ENCODE peak calls at places on chromosomes 4 and X, in six cellular contexts. V is stomach; H is H9; G is HCT116; Z is CD8-positive, alpha-beta T cell; M is lower leg skin. X is an unnamed sample.

GRCh38 chr4:185304944-185305690 is 90.6 kb downstream of the LRP2BP start:
- DNase-seq in Z (no peak), M (no peak), V (no peak), H (peak; percentile 69), G (no peak), X (no peak)

GRCh38 chr4:169332595-169332994 is 61.8 kb upstream of the SH3RF1 start:
- DNase-seq in G (no peak), V (no peak), Z (no peak), M (no peak), H (no peak), X (no peak)

GRCh38 chrX:16826207-16826606 is 39.9 kb downstream of the TXLNG start:
- DNase-seq in G (no peak), Z (no peak), H (no peak), M (no peak), V (no peak), X (no peak)

GRCh38 chrX:9252182-9252581 is 212.7 kb upstream of the TBL1X start:
- DNase-seq in V (no peak), M (no peak), H (no peak), G (no peak), Z (no peak), X (no peak)

GRCh38 chr4:120009731-120010130 is 56.9 kb downstream of the MAD2L1 start:
- DNase-seq in M (no peak), H (no peak), G (no peak), Z (no peak), V (no peak), X (no peak)

GRCh38 chrX:10450229-10450958 is 170.0 kb downstream of the MID1 start:
- DNase-seq in H (no peak), M (no peak), G (no peak), Z (no peak), V (no peak), X (no peak)

GRCh38 chr4:92658318-92658717 is 354.6 kb downstream of the GRID2 start:
- DNase-seq in H (no peak), G (no peak), M (no peak), Z (no peak), V (no peak), X (no peak)

GRCh38 chrX:22526339-22526738 is 253.6 kb downstream of the CBLL2 start:
- DNase-seq in V (no peak), G (peak; percentile 51), Z (no peak), H (no peak), M (no peak), X (no peak)

GRCh38 chrX:31334997-31335396 is 263.2 kb upstream of the FTHL17 start:
- DNase-seq in M (no peak), Z (no peak), V (no peak), G (no peak), H (no peak), X (no peak)

GRCh38 chrX:37603938-37604409 is 32.5 kb downstream of the LANCL3 start:
- DNase-seq in M (no peak), G (no peak), V (peak; percentile 28), Z (no peak), H (no peak), X (no peak)

GRCh38 chr4:5371415-5372190 is 320.3 kb downstream of the STK32B start:
- DNase-seq in H (no peak), G (no peak), Z (no peak), V (no peak), M (no peak), X (no peak)

GRCh38 chr4:47482326-47482725 is 2.7 kb upstream of the ATP10D start:
- DNase-seq in V (no peak), G (no peak), Z (no peak), H (no peak), M (no peak), X (no peak)

GRCh38 chrX:8284131-8284530 is 113.1 kb upstream of the VCX2 start:
- DNase-seq in Z (no peak), H (no peak), V (no peak), G (no peak), M (no peak), X (no peak)

GRCh38 chr4:646460-646859 is 21.1 kb downstream of the PDE6B start:
- DNase-seq in M (no peak), H (no peak), V (no peak), Z (no peak), G (no peak), X (no peak)

GRCh38 chr4:184448828-184449227 is 25.5 kb downstream of the IRF2 start:
- DNase-seq in V (no peak), G (no peak), H (no peak), M (peak; percentile 49), Z (no peak), X (no peak)

GRCh38 chrX:70454441-70455365 is 10.1 kb downstream of the DLG3 start:
- DNase-seq in H (peak; percentile 95), Z (peak; percentile 33), M (no peak), V (peak; percentile 88), G (peak; percentile 82), X (peak; percentile 49)
- TF ChIP-seq CTCF in H (peak; percentile 80), Z (peak; percentile 57), M (no peak), V (no peak), G (peak; percentile 88), X (peak; percentile 68)

DNA sequence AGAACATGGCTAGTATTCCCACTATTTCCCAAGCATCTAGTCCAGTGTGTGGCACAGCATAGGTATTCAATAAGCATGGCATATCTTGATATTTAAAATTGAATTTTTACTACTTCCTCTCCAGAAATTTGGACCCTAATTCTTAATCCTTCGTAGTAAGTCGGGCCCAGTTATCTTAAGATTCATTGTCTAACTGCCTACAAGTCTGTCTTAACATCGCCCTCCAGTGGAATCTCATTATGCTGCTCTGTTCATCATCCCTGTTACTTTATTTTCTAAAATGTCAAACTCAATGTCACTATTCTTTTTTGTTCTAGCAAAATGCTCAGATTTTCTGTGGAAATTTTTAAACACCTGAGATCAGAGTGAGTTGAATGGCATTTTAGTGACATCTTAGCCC is 606.2 kb downstream of the KLHL13 start:
- DNase-seq in Z (no peak), V (no peak), G (no peak), M (no peak), H (no peak), X (no peak)
- TF ChIP-seq CTCF in Z (no peak), V (no peak), G (peak; percentile 13), M (no peak), H (peak; percentile 85), X (no peak)

GRCh38 chr4:149901128-149901527 is 85.5 kb upstream of the IQCM start:
- DNase-seq in V (no peak), G (no peak), H (no peak), M (no peak), Z (no peak), X (no peak)

GRCh38 chr4:149896428-149896827 is 80.8 kb upstream of the IQCM start:
- DNase-seq in M (no peak), Z (no peak), G (peak; percentile 13), V (no peak), H (no peak), X (no peak)

DNA sequence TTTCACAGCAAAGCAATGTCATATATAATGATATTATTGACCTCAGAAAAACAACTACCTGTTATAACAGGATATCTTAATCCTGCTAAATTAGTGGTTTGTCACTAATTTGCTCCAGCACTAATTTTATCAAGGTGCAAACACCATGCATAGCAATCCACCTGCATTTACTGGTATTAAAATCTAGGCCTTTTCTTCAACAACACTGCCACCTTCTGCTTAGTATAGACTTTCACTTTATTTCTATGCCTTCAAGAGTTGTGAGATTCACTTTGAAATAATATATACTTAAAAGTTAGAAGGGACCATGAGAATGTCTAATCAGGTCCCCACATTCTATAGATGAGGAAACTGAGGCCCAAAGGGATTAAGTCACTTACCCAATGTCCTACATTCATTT is 82.1 kb upstream of the IQCM start:
- DNase-seq in G (peak; percentile 22), V (no peak), Z (no peak), H (no peak), M (no peak), X (no peak)
- TF ChIP-seq CTCF in G (no peak), V (no peak), Z (no peak), H (peak; percentile 71), M (no peak), X (no peak)

GRCh38 chrX:104486691-104487090 is 79.3 kb upstream of the IL1RAPL2 start:
- DNase-seq in M (no peak), V (no peak), Z (no peak), G (no peak), H (no peak), X (no peak)

GRCh38 chrX:104482757-104483156 is 83.2 kb upstream of the IL1RAPL2 start:
- DNase-seq in M (no peak), G (no peak), H (no peak), V (no peak), Z (no peak), X (no peak)
- TF ChIP-seq CTCF in M (no peak), G (peak; percentile 40), H (peak; percentile 45), V (no peak), Z (no peak), X (no peak)

X was measured in natural killer cell.